ENCODE peak calls at places on chromosomes 1 and 21, in five cellular contexts. I is RWPE1, T is left lung, H is dorsolateral prefrontal cortex, L is thoracic aorta. J is an unnamed sample.

GRCh38 chr1:49102752-49103151 is 326.1 kb upstream of the BEND5 start:
- DNase-seq in I (no peak), T (no peak), H (no peak), L (no peak), J (peak; percentile 33)

GRCh38 chr1:7519181-7519860 is 251.8 kb upstream of the VAMP3 start:
- DNase-seq in I (no peak), T (peak; percentile 39), H (no peak), L (no peak), J (no peak)

GRCh38 chr1:214957330-214958137 is 125.0 kb upstream of the KCNK2 start:
- DNase-seq in I (peak; percentile 50), T (no peak), H (no peak), L (no peak), J (peak; percentile 62)

GRCh38 chr1:78036450-78036849 is 9.3 kb upstream of the GIPC2 start:
- DNase-seq in I (no peak), T (no peak), H (no peak), L (no peak), J (no peak)

GRCh38 chr1:186059311-186059710 is 315.7 kb downstream of the TPR start:
- DNase-seq in I (no peak), T (no peak), H (no peak), L (no peak), J (peak; percentile 72)

GRCh38 chr1:220734571-220735326 is 13.4 kb upstream of the MTARC2 start:
- DNase-seq in I (peak; percentile 63), T (no peak), H (no peak), L (no peak), J (peak; percentile 10)

GRCh38 chr1:110872745-110873435 is at the start of gene CD53:
- DNase-seq in I (no peak), T (no peak), H (no peak), L (no peak), J (no peak)

GRCh38 chr1:2459757-2460156 is 16.3 kb upstream of the PLCH2 start:
- DNase-seq in I (no peak), T (no peak), H (peak; percentile 77), L (no peak), J (no peak)

GRCh38 chr1:103517380-103518047 is 8.0 kb upstream of the RNPC3 start:
- DNase-seq in I (no peak), T (no peak), H (no peak), L (no peak), J (no peak)

GRCh38 chr1:173903827-173904226 is 13.3 kb downstream of the SERPINC1 start:
- DNase-seq in I (no peak), T (no peak), H (no peak), L (no peak), J (no peak)

GRCh38 chr1:161834967-161835366 is 68.8 kb downstream of the ATF6 start:
- DNase-seq in I (no peak), T (no peak), H (no peak), L (no peak), J (no peak)

GRCh38 chr1:151210830-151211229 is 12.5 kb downstream of the PIP5K1A start:
- DNase-seq in I (no peak), T (no peak), H (no peak), L (no peak), J (no peak)

GRCh38 chr21:14913576-14914146 is 151.1 kb downstream of the NRIP1 start:
- DNase-seq in I (no peak), T (no peak), H (no peak), L (no peak), J (no peak)

GRCh38 chr21:27277122-27277521 is 310.2 kb upstream of the ADAMTS5 start:
- DNase-seq in I (no peak), T (no peak), H (no peak), L (no peak), J (no peak)

GRCh38 chr1:105664495-105664894 is 1392.0 kb upstream of the PRMT6 start:
- DNase-seq in I (no peak), T (no peak), H (no peak), L (no peak), J (no peak)

GRCh38 chr1:226002667-226003501 is 3.7 kb upstream of the SDE2 start:
- DNase-seq in I (no peak), T (no peak), H (no peak), L (peak; percentile 13), J (no peak)

GRCh38 chr21:38780879-38781278 is 24.9 kb upstream of the ETS2 start:
- DNase-seq in I (no peak), T (no peak), H (no peak), L (no peak), J (no peak)

GRCh38 chr1:85027242-85027983 is 20.9 kb downstream of the MCOLN3 start:
- DNase-seq in I (no peak), T (no peak), H (no peak), L (no peak), J (no peak)

GRCh38 chr1:38898653-38899230 is 17.4 kb upstream of the GJA9 start:
- DNase-seq in I (peak; percentile 45), T (no peak), H (no peak), L (no peak), J (peak; percentile 3)

GRCh38 chr1:21240706-21241105 is 49.6 kb downstream of the ECE1 start:
- DNase-seq in I (no peak), T (no peak), H (no peak), L (no peak), J (no peak)

GRCh38 chr1:44407430-44408180 is 2.5 kb downstream of the RNF220 start:
- DNase-seq in I (no peak), T (peak; percentile 83), H (no peak), L (no peak), J (no peak)

GRCh38 chr1:159927211-159927886 is 2.0 kb upstream of the TAGLN2 start:
- DNase-seq in I (no peak), T (no peak), H (no peak), L (no peak), J (no peak)

GRCh38 chr1:160169553-160170399 is 18.4 kb downstream of the ATP1A4 start:
- DNase-seq in I (no peak), T (no peak), H (no peak), L (no peak), J (no peak)

GRCh38 chr1:234597894-234598293 is 12.1 kb downstream of the IRF2BP2 start:
- DNase-seq in I (no peak), T (no peak), H (no peak), L (no peak), J (no peak)

DNA sequence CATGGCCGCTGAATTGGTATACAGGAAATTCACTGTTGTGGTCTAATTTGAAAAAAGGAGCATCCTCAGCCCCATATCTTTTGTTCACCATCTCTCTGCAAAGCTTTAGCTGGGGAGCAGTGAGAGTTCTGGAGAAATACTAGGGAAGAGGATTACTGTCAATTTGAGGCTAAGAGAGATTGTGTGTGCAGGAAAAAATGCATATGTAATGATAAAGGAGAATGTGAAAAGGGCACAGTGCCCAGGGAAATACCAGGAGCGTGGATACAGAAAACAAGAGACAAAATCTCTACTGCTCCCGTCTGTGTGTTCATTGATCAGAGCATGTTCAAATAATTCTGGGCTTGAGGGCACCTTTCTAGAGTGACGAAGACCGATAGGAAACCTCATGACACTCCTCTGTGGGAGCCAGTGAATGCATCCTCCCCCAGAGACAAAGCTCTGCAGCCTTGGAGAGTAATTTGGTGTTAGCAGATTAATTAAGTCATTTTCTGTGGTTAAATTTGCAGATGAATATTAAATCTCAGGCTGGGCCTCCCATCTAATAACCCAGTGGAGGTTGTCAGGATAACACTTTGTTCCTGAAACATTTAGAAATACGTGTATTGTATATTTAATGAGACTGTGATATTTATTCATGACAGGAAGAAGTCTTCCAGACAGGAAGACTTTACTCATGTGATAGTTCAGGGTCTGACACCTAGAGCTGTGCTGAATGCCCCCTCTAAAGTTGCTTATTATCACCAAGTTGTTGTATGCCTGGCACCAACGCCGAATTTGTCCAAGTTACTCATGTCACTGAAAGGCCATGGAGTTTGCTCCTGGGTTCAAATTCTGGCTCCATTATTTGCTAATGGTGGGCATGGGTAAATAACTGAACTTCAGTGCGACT is 287.3 kb upstream of the SGIP1 start:
- DNase-seq in I (no peak), T (no peak), H (no peak), L (no peak), J (no peak)
- H3K27ac ChIP-seq in I (no peak overlapping the region), T (no peak overlapping the region), H (peak overlapping the region; percentile 88), L (no peak overlapping the region), J (no peak overlapping the region)

GRCh38 chr1:15172405-15173259 is 19.1 kb downstream of the TMEM51 start:
- DNase-seq in I (peak; percentile 71), T (no peak), H (no peak), L (no peak), J (peak; percentile 86)

GRCh38 chr1:15176120-15176519 is 22.6 kb downstream of the TMEM51 start:
- DNase-seq in I (no peak), T (no peak), H (no peak), L (no peak), J (no peak)

GRCh38 chr1:15171271-15171908 is 17.8 kb downstream of the TMEM51 start:
- DNase-seq in I (no peak), T (no peak), H (no peak), L (no peak), J (no peak)

GRCh38 chr1:15174615-15174983 is 21.1 kb downstream of the TMEM51 start:
- DNase-seq in I (no peak), T (no peak), H (no peak), L (no peak), J (no peak)

GRCh38 chr1:15173863-15174614 is 20.5 kb downstream of the TMEM51 start:
- DNase-seq in I (no peak), T (no peak), H (no peak), L (no peak), J (no peak)
- H3K27ac ChIP-seq in I (peak overlapping the region; percentile 92), T (no peak overlapping the region), H (no peak overlapping the region), L (no peak overlapping the region), J (peak overlapping the region; percentile 95)

DNA sequence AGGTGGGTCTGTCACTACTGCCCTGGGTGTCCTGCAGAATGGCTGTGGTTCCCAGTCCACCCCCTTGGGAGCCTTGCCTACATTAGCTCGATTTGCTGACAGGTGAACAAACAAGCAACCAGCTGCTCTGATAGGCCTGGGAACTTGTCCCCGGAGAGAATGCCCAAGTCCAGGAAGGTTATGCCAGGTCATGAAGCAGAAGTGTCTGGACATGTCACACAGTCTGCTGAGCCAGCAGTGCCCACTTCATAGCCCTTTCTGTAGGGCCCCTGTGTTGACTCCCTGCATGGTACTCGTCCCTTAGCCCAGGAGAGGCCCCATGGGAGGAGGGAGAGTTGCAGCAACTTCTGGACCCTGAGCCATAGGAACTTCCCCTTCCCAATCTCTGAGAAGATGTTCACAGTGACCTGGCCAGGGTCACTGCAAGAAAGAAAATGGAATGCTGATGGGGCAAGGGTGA is 31.0 kb downstream of the UCK2 start:
- DNase-seq in I (no peak), T (no peak), H (no peak), L (no peak), J (no peak)
- H3K27ac ChIP-seq in I (peak overlapping the region; percentile 52), T (no peak overlapping the region), H (no peak overlapping the region), L (no peak overlapping the region), J (no peak overlapping the region)

DNA sequence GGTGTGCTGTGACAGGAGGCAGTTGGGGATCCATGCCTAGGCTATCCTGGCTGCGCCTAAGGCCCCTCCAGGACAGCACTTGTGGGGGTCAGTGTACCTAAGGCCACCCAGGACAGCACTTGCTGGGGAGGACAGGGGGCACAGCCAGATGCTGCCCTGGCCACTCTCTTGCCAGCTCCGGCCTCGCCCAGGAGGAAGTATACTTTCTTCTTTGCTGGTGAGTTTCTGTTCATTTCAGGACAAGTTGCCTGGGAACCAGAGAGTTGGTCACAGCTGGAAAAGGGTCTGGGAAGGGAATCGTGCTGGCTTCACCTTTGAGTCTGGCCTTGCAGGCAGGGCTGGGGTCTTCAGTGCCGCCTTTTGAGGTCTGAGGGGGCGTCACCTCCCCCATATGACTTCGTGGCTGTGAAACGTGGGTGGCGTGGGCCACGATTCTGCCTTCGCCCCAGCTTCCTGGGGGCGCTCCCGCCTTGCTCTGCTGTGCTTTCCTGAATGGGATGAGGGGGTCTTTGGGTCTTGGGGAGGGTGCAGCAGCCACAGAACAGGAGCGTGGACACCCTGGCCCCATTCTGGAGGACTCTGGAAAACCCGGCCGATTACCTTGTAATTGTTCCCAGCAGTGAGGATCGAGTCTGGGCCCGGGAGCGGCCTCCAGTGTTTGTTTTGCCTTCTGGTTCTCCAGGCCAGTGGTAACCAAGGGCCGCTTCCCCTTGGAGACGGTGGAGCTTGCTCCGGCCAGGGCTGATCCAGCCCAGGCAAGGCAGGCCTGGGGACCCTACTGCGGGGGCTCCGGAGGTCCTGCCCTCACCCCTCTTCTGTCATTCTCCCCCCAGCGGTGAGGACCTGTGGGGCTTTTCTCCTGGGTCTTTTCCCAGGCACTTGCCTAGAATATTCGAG is 45.9 kb downstream of the SPSB1 start:
- DNase-seq in I (no peak), T (no peak), H (no peak), L (no peak), J (no peak)
- H3K27ac ChIP-seq in I (peak overlapping the region; percentile 83), T (peak overlapping the region; percentile 26), H (no peak overlapping the region), L (peak overlapping the region; percentile 29), J (no peak overlapping the region)